ENCODE peak calls at places on chromosomes 7 and 10, in eight cellular contexts. A is CD8-positive, alpha-beta T cell; O is lower leg skin; J is astrocyte of the spinal cord; L is AG09319; N is lower lobe of right lung; E is Caco-2; K is kidney epithelial cell. G is an unnamed sample.

GRCh38 chr10:33414841-33415240 is 80.4 kb upstream of the NRP1 start:
- DNase-seq in A (no peak), O (no peak), J (no peak), L (no peak), N (no peak), E (no peak), K (no peak), G (no peak)

GRCh38 chr10:87506988-87507387 is 2.3 kb downstream of the MINPP1 start:
- DNase-seq in A (no peak), O (no peak), J (no peak), L (no peak), N (no peak), E (no peak), K (no peak), G (no peak)

GRCh38 chr7:130486114-130486962 is 5.5 kb upstream of the MEST start:
- DNase-seq in A (peak; percentile 46), O (no peak), J (no peak), L (no peak), N (peak; percentile 90), E (peak; percentile 96), K (no peak), G (no peak)

GRCh38 chr10:84452006-84452405 is 123.6 kb downstream of the CCSER2 start:
- DNase-seq in A (no peak), O (no peak), J (no peak), L (no peak), N (no peak), E (no peak), K (no peak), G (no peak)

GRCh38 chr7:43135129-43135528 is 22.7 kb downstream of the HECW1 start:
- DNase-seq in A (no peak), O (no peak), J (no peak), L (no peak), N (no peak), E (no peak), K (no peak), G (no peak)

GRCh38 chr10:21758239-21758638 is 224.2 kb downstream of the MLLT10 start:
- DNase-seq in A (no peak), O (no peak), J (no peak), L (no peak), N (no peak), E (no peak), K (no peak), G (no peak)

GRCh38 chr7:28998110-28998509 is 40.0 kb upstream of the TRIL start:
- DNase-seq in A (no peak), O (peak; percentile 58), J (no peak), L (no peak), N (no peak), E (no peak), K (no peak), G (no peak)

GRCh38 chr10:74263996-74264395 is 113.0 kb downstream of the ADK start:
- DNase-seq in A (no peak), O (no peak), J (no peak), L (no peak), N (no peak), E (no peak), K (no peak), G (no peak)

GRCh38 chr10:19702215-19702614 is 114.0 kb upstream of the PLXDC2 start:
- DNase-seq in A (no peak), O (no peak), J (peak; percentile 69), L (no peak), N (no peak), E (no peak), K (no peak), G (no peak)

GRCh38 chr10:126166797-126167196 is 221.5 kb downstream of the ADAM12 start:
- DNase-seq in A (no peak), O (no peak), J (no peak), L (no peak), N (no peak), E (no peak), K (no peak), G (no peak)

GRCh38 chr10:44060719-44061118 is 324.2 kb downstream of the CXCL12 start:
- DNase-seq in A (no peak), O (peak; percentile 29), J (no peak), L (no peak), N (no peak), E (no peak), K (no peak), G (no peak)

GRCh38 chr7:122219253-122219865 is 75.3 kb upstream of the AASS start:
- DNase-seq in A (no peak), O (no peak), J (peak; percentile 26), L (no peak), N (no peak), E (peak; percentile 35), K (no peak), G (no peak)

GRCh38 chr10:14749051-14749809 is 25.5 kb downstream of the FAM107B start:
- DNase-seq in A (no peak), O (no peak), J (no peak), L (no peak), N (peak; percentile 55), E (no peak), K (no peak), G (no peak)

GRCh38 chr7:4612939-4613841 is 68.9 kb upstream of the FOXK1 start:
- DNase-seq in A (no peak), O (no peak), J (peak; percentile 28), L (no peak), N (no peak), E (no peak), K (no peak), G (no peak)

GRCh38 chr7:40519009-40519408 is 384.2 kb downstream of the SUGCT start:
- DNase-seq in A (no peak), O (no peak), J (no peak), L (no peak), N (no peak), E (no peak), K (no peak), G (no peak)

GRCh38 chr10:102186128-102186527 is 33.9 kb downstream of the NOLC1 start:
- DNase-seq in A (no peak), O (no peak), J (no peak), L (no peak), N (no peak), E (no peak), K (no peak), G (no peak)

DNA sequence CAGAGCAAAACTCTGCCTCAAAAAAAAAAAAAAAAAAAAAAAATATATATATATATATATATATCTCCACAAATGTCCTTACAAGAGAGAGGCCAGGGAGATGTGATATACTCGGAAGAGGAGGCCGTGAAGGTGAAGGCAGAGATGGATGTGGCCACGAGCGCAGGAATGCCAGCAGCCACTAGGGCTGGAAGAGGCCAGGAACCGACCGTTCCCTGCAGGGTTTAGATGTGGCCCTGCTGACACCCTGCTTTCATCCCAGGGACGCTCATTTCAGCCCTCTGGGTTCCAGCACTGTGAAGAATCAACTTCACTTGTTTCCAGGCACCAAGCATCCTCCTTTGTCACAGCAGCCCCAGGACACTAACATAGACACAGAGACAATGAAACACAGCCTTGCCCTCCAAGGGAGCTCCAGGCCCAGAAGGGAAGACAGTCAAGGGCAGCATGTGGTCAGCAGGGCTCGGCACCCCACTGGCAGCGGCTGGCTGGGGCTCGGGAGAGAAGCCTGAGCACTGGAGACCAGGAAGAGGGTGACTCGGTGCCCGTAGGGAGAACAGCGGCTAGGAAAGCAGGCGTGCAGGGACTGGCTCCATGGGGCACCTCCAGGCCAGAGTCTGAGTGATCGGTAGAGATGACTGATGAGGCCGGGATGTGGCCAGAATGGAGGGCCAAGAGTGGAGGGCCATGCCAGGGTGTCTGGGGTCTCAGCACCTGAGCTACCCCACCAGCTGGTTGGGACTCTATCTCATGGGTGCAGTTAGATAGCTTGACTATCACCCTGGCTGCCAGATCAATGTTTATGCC is 7.6 kb downstream of the WDR86 start:
- DNase-seq in A (no peak), O (no peak), J (no peak), L (no peak), N (no peak), E (no peak), K (no peak), G (peak; percentile 90)
- TF ChIP-seq CTCF in A (no peak), O (no peak), J (no peak), L (no peak), N (no peak), E (no peak), K (no peak), G (no peak)

GRCh38 chr10:114081911-114082583 is 38.4 kb downstream of the ADRB1 start:
- DNase-seq in A (no peak), O (no peak), J (no peak), L (no peak), N (no peak), E (no peak), K (no peak), G (no peak)

GRCh38 chr10:114084225-114084624 is 40.6 kb downstream of the ADRB1 start:
- DNase-seq in A (no peak), O (no peak), J (no peak), L (no peak), N (no peak), E (no peak), K (no peak), G (no peak)

GRCh38 chr10:114087655-114088054 is 44.0 kb downstream of the ADRB1 start:
- DNase-seq in A (no peak), O (no peak), J (no peak), L (no peak), N (no peak), E (no peak), K (no peak), G (no peak)

GRCh38 chr10:114083040-114083439 is 39.4 kb downstream of the ADRB1 start:
- DNase-seq in A (no peak), O (no peak), J (no peak), L (no peak), N (no peak), E (no peak), K (no peak), G (no peak)

DNA sequence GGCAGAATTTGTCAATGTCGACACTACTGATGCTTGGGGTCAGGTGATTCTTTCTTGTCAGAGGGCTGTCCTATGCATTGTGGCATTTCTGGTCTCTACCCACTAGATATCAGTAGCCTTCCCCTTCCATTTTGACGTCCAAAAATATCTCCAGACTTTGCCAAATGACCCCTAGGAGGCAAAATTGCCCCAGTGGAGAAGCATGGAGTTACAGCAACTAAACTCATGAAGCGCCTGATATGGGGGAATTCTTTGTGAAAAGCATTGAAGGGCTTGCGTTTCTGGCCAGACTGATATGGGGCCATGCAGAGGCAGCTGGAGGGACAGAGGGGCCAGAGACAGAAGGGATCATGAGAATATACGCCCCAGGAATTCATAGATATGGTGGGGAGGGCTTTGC is 43.6 kb downstream of the ADRB1 start:
- DNase-seq in A (no peak), O (no peak), J (no peak), L (no peak), N (no peak), E (no peak), K (no peak), G (no peak)
- TF ChIP-seq CTCF in A (no peak), O (no peak), J (no peak), L (no peak), N (no peak), E (peak; percentile 16), K (no peak), G (peak; percentile 16)

GRCh38 chr7:55521543-55522267 is 50.6 kb downstream of the VOPP1 start:
- DNase-seq in A (no peak), O (no peak), J (no peak), L (no peak), N (no peak), E (no peak), K (no peak), G (no peak)
- TF ChIP-seq CTCF in A (no peak), O (no peak), J (no peak), L (no peak), N (no peak), E (no peak), K (no peak), G (no peak)

DNA sequence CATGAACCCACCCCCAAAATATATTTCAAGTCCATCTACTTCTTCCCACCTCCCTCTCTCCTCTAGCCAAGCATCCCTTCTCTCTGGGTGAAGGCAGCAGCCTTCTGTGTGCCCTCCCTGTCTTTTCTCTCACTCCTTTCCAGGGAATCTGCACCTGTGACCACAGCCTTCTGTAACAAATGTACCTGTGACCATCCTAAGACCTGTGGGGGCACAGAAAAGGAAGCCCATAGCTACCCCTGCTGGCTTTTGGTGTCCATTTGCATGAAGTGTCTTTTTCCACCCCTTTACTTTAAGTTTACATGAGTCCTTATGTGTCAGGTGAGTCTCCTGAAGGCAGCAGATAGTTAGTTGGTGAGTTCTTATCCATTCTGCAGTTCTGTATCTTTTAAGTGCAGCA is 2.0 kb upstream of the TBXAS1 start:
- DNase-seq in A (no peak), O (peak; percentile 3), J (no peak), L (no peak), N (no peak), E (peak; percentile 47), K (no peak), G (no peak)
- TF ChIP-seq CTCF in A (no peak), O (no peak), J (no peak), L (no peak), N (no peak), E (peak; percentile 40), K (peak; percentile 8), G (peak; percentile 31)